ENCODE peak calls at places on chromosomes 7 and 10, in four cellular contexts. One of them, this sample, is unnamed.

GRCh38 chr7:22859676-22860290 is 37.1 kb upstream of the TOMM7 start:
- DNase-seq in AG04449: no peak
- DNase-seq in DND-41: no peak
- DNase-seq in endothelial cell: no peak
- DNase-seq in this sample: peak

GRCh38 chr7:129434846-129435318 is 650 bp downstream of the STRIP2 start:
- DNase-seq in DND-41: no peak
- DNase-seq in endothelial cell: peak
- DNase-seq in AG04449: no peak
- DNase-seq in this sample: no peak

GRCh38 chr10:15791816-15792524 is 68.3 kb downstream of the MINDY3 start:
- DNase-seq in AG04449: no peak
- DNase-seq in DND-41: no peak
- DNase-seq in endothelial cell: no peak
- DNase-seq in this sample: no peak

GRCh38 chr7:2952316-2952715 is 91.4 kb downstream of the CARD11 start:
- DNase-seq in endothelial cell: no peak
- DNase-seq in DND-41: no peak
- DNase-seq in AG04449: no peak
- DNase-seq in this sample: no peak

GRCh38 chr7:115198143-115198542 is 276.2 kb downstream of the MDFIC start:
- DNase-seq in endothelial cell: no peak
- DNase-seq in AG04449: peak
- DNase-seq in DND-41: no peak
- DNase-seq in this sample: no peak

GRCh38 chr10:27701971-27702537 is 43.6 kb downstream of the MKX start:
- DNase-seq in endothelial cell: no peak
- DNase-seq in DND-41: no peak
- DNase-seq in AG04449: no peak
- DNase-seq in this sample: no peak

GRCh38 chr7:106778656-106779250 is 86.3 kb upstream of the PIK3CG start:
- DNase-seq in endothelial cell: no peak
- DNase-seq in DND-41: no peak
- DNase-seq in AG04449: no peak
- DNase-seq in this sample: peak

GRCh38 chr7:155190608-155191536 is 106.8 kb upstream of the INSIG1 start:
- DNase-seq in endothelial cell: peak
- DNase-seq in DND-41: peak
- DNase-seq in AG04449: no peak
- DNase-seq in this sample: no peak

GRCh38 chr7:116355423-116355765 is 144.1 kb upstream of the CAV2 start:
- DNase-seq in AG04449: no peak
- DNase-seq in DND-41: no peak
- DNase-seq in endothelial cell: no peak
- DNase-seq in this sample: no peak

DNA sequence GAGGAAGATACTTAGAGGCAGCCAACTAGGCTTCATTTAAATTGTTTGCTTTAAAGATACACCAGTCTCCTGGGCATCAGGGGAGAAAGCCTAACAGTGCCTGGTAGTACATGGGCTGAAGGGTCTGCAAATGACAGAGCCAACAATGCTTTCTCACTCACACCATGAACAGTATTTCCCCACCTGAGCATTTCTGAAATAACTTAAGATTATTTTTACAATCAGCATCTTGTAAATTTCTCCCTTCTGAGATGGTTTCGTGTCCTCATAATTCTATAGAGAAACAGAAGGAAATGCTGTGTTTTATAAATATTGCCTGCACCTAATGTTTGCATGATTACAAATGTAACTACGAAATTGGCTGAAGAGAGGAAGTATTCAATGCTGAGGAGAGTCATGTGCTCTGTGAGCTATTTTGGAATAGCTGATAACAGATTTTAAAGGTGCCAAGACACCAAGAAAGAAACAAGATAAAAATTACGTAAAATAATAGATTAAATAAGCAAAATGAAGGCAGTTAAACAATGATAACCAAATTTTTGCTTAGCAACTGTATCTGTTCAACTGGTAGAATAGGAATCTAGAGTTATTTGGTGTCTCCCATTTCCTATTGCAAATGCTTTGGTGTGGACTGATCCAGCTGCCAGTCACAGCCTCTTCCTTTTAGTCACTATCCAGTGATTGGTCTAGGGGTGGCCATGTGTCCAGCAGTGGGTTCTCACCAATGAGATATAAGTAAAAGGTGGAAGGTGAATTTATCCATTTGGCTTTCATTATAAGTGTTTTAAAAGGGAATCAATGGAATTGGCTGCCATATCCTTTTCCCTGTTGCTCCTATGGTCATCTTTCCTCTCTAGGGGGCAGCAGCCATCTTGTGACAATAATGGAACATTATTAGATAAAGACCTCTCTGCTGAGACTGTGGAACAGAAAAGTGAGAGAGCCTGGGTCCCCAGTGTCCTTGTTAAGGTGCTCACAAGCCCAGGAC is 167.9 kb upstream of the SLC26A5 start:
- DNase-seq in endothelial cell: no peak
- DNase-seq in AG04449: no peak
- DNase-seq in DND-41: no peak
- DNase-seq in this sample: no peak
- TF ChIP-seq CTCF in endothelial cell: no peak
- TF ChIP-seq CTCF in AG04449: peak
- TF ChIP-seq CTCF in DND-41: no peak
- TF ChIP-seq CTCF in this sample: peak

DNA sequence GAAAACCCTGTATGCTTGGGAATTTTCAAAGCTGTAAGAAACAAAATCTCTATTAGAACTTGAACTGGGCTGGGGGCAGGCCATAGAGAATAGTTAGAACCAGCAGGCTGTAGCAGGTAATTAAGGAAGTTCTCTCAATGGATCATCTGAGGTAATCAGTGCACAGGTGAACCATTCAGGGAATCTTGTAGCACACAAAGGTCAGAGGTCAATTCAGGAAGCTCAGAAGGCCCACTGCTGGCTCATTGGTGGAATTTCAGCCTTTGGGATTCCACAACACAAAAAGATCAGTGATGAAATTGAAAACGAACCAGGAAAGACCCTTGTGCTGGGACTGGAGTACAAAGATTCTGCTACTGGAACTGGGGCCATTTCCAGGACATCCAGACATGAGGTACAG is 82.0 kb downstream of the TMEM168 start:
- DNase-seq in DND-41: no peak
- DNase-seq in AG04449: no peak
- DNase-seq in endothelial cell: no peak
- DNase-seq in this sample: no peak
- TF ChIP-seq CTCF in DND-41: no peak
- TF ChIP-seq CTCF in AG04449: no peak
- TF ChIP-seq CTCF in endothelial cell: no peak
- TF ChIP-seq CTCF in this sample: no peak

GRCh38 chr7:127239814-127240213 is 12.9 kb downstream of the GRM8 start:
- DNase-seq in AG04449: no peak
- DNase-seq in DND-41: no peak
- DNase-seq in endothelial cell: no peak
- DNase-seq in this sample: no peak
- TF ChIP-seq CTCF in AG04449: no peak
- TF ChIP-seq CTCF in DND-41: peak
- TF ChIP-seq CTCF in endothelial cell: peak
- TF ChIP-seq CTCF in this sample: no peak

GRCh38 chr7:127887096-127887495 is 144.1 kb downstream of the LRRC4 start:
- DNase-seq in endothelial cell: no peak
- DNase-seq in DND-41: no peak
- DNase-seq in AG04449: no peak
- DNase-seq in this sample: no peak
- TF ChIP-seq CTCF in endothelial cell: no peak
- TF ChIP-seq CTCF in DND-41: no peak
- TF ChIP-seq CTCF in AG04449: no peak
- TF ChIP-seq CTCF in this sample: no peak

This sample was measured in AG09319.